ENCODE peak calls at places on chromosomes 16 and 17, in four cellular contexts. One of them, this sample, is unnamed.
A peak's percentile ranks its signal among the peaks of the same experiment; 100 is the strongest.

GRCh38 chr16:19432429-19432828 is 14.7 kb downstream of the TMC5 start:
- DNase-seq in K562: peak; percentile 18
- DNase-seq in HepG2: peak; percentile 71
- DNase-seq in A549: peak; percentile 49
- DNase-seq in this sample: no peak

GRCh38 chr17:55635253-55635766 is 87.4 kb downstream of the TMEM100 start:
- DNase-seq in HepG2: no peak
- DNase-seq in K562: no peak
- DNase-seq in A549: no peak
- DNase-seq in this sample: no peak

GRCh38 chr16:17465460-17465859 is 5.3 kb downstream of the XYLT1 start:
- DNase-seq in K562: no peak
- DNase-seq in HepG2: no peak
- DNase-seq in A549: no peak
- DNase-seq in this sample: no peak

GRCh38 chr17:336110-337021 is 16.2 kb downstream of the RPH3AL start:
- DNase-seq in A549: no peak
- DNase-seq in HepG2: no peak
- DNase-seq in K562: no peak
- DNase-seq in this sample: no peak

GRCh38 chr16:82943371-82943770 is 316.6 kb downstream of the CDH13 start:
- DNase-seq in K562: no peak
- DNase-seq in HepG2: no peak
- DNase-seq in A549: no peak
- DNase-seq in this sample: no peak

GRCh38 chr17:80679816-80680215 is 135.2 kb downstream of the RPTOR start:
- DNase-seq in HepG2: no peak
- DNase-seq in A549: no peak
- DNase-seq in K562: no peak
- DNase-seq in this sample: no peak

GRCh38 chr16:24070851-24071250 is 185.3 kb upstream of the CACNG3 start:
- DNase-seq in K562: peak; percentile 79
- DNase-seq in A549: peak; percentile 65
- DNase-seq in HepG2: peak; percentile 29
- DNase-seq in this sample: peak; percentile 70

GRCh38 chr17:79922798-79923197 is 83.6 kb upstream of the CBX4 start:
- DNase-seq in A549: no peak
- DNase-seq in K562: no peak
- DNase-seq in HepG2: no peak
- DNase-seq in this sample: no peak

GRCh38 chr17:77684803-77685580 is 273.5 kb upstream of the TNRC6C start:
- DNase-seq in K562: no peak
- DNase-seq in A549: no peak
- DNase-seq in HepG2: no peak
- DNase-seq in this sample: no peak

GRCh38 chr16:4111748-4112696 is 4.2 kb downstream of the ADCY9 start:
- DNase-seq in A549: no peak
- DNase-seq in HepG2: peak; percentile 48
- DNase-seq in K562: no peak
- DNase-seq in this sample: no peak

GRCh38 chr16:56300901-56301351 is 109.6 kb downstream of the GNAO1 start:
- DNase-seq in A549: no peak
- DNase-seq in K562: no peak
- DNase-seq in HepG2: no peak
- DNase-seq in this sample: no peak
- TF ChIP-seq HMGXB4 in A549: no peak
- TF ChIP-seq HMGXB4 in K562: no peak
- TF ChIP-seq HMGXB4 in HepG2: no peak
- TF ChIP-seq HMGXB4 in this sample: no peak

DNA sequence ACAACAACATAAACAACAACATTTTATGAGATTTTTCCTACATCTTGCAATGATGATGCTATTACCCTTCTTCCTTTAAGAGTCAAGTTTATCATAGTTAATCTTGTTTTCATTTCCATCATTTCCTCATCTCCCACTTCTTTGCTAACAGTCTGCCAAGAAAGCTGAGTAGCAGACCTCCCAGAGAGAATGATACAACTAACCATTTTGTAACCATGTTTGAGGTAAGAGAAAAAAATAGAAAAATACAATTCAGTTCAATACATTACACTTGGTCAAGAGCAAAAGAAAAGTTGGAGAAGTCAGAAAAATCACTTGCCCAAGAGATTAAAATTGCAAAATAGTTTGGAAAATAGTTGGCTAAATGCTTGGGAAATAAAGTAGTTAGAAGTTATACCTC is 154.5 kb downstream of the ABCA8 start:
- DNase-seq in HepG2: no peak
- DNase-seq in K562: no peak
- DNase-seq in A549: no peak
- DNase-seq in this sample: no peak
- TF ChIP-seq HMGXB4 in HepG2: no peak
- TF ChIP-seq HMGXB4 in K562: no peak
- TF ChIP-seq HMGXB4 in A549: no peak
- TF ChIP-seq HMGXB4 in this sample: no peak

GRCh38 chr16:71384073-71384724 is 25.7 kb downstream of the CALB2 start:
- DNase-seq in HepG2: no peak
- DNase-seq in A549: no peak
- DNase-seq in K562: no peak
- DNase-seq in this sample: no peak
- TF ChIP-seq HMGXB4 in HepG2: no peak
- TF ChIP-seq HMGXB4 in A549: no peak
- TF ChIP-seq HMGXB4 in K562: no peak
- TF ChIP-seq HMGXB4 in this sample: no peak

GRCh38 chr17:49021768-49022103 is 24.6 kb downstream of the IGF2BP1 start:
- DNase-seq in HepG2: no peak
- DNase-seq in K562: no peak
- DNase-seq in A549: no peak
- DNase-seq in this sample: no peak

GRCh38 chr17:49021095-49021767 is 24.0 kb downstream of the IGF2BP1 start:
- DNase-seq in A549: no peak
- DNase-seq in HepG2: peak; percentile 72
- DNase-seq in K562: peak; percentile 29
- DNase-seq in this sample: no peak

GRCh38 chr17:49022391-49022941 is 25.3 kb downstream of the IGF2BP1 start:
- DNase-seq in K562: no peak
- DNase-seq in HepG2: peak; percentile 76
- DNase-seq in A549: peak; percentile 53
- DNase-seq in this sample: peak; percentile 89

GRCh38 chr17:49028271-49028670 is 31.1 kb downstream of the IGF2BP1 start:
- DNase-seq in HepG2: no peak
- DNase-seq in A549: no peak
- DNase-seq in K562: peak; percentile 20
- DNase-seq in this sample: no peak

DNA sequence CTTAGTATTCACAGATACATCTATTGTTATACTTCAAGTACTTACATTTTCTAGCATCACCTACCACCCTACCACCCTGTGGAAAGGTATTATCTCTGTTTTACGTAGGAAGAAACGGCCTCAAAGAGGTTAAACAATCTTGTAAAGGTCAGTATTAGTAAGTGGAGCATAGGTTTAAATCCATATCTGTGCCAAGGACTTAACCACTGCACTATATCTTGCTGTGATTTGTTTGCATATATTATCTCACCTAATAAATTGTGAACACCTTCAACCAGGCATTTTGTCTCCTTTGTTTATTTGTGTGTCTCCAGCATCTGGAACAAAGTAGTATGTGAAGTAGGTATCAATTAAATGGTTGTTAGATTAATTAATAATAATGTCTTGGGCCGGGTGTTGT is 27.3 kb downstream of the IGF2BP1 start:
- DNase-seq in K562: no peak
- DNase-seq in HepG2: no peak
- DNase-seq in A549: no peak
- DNase-seq in this sample: no peak
- TF ChIP-seq HMGXB4 in K562: no peak
- TF ChIP-seq HMGXB4 in HepG2: no peak
- TF ChIP-seq HMGXB4 in A549: no peak
- TF ChIP-seq HMGXB4 in this sample: no peak

GRCh38 chr16:75566889-75567255 is 693 bp downstream of the GABARAPL2 start:
- DNase-seq in HepG2: no peak
- DNase-seq in A549: no peak
- DNase-seq in K562: peak; percentile 57
- DNase-seq in this sample: peak; percentile 33
- TF ChIP-seq HMGXB4 in HepG2: no peak
- TF ChIP-seq HMGXB4 in A549: no peak
- TF ChIP-seq HMGXB4 in K562: no peak
- TF ChIP-seq HMGXB4 in this sample: no peak

DNA sequence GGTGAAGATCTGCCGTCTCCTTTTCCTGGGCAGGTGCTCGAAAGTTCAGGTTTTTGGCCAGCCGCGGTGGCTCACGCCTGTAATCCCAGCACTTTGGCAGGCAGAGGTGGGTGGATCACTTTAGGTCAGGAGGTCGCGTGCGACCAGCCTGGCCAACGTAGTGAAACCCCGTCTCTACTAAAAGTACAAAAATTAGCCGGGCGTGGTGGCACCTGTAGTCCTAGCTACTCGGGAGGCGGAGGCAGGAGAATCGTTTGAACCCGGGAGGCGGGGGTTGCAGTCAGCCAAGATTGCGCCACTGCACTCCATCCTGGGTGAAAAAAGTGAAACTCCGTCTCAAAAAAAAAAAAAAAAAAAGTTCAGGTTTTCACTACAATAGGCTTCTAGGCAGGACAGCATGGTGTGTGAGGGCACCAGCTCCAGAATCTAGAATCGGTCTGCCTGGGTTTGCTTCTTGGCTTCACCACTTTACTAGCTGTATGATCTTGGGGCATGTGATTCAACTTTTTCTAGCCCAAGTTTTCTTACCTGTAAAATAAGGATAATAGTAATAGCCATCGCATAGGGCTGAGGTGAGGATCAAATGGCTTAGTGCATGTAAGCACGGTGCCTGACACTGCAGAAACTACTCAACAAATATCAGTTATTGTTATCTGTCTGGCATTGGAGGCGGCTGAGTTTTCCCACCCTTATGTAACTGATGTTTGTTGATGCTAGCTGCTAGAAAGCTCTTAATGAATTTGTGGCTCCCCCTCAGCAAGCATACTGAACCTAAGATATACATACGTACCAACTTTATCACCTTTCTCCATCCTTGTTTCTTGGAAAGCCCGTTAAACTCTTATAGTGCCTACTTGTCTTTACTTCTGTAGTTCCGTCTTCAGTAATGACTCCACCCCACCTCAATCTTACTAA is 1.3 kb downstream of the PSMD12 start:
- DNase-seq in K562: peak; percentile 70
- DNase-seq in HepG2: no peak
- DNase-seq in A549: no peak
- DNase-seq in this sample: no peak
- TF ChIP-seq HMGXB4 in K562: no peak
- TF ChIP-seq HMGXB4 in HepG2: no peak
- TF ChIP-seq HMGXB4 in A549: no peak
- TF ChIP-seq HMGXB4 in this sample: no peak